ENCODE peak calls at places on chromosome 20, in ten cellular contexts. One of them, this sample, is unnamed.

GRCh38 chr20:63943007-63943807 is 13.0 kb downstream of the UCKL1 start:
- DNase-seq in A549: no peak
- DNase-seq in mammary epithelial cell: no peak
- DNase-seq in fibroblast of pulmonary artery: no peak
- DNase-seq in neural progenitor cell: no peak
- DNase-seq in breast epithelium: no peak
- DNase-seq in PC-9: no peak
- DNase-seq in WTC11: no peak
- DNase-seq in endothelial cell: no peak
- DNase-seq in epithelial cell of proximal tubule: no peak
- DNase-seq in this sample: no peak

GRCh38 chr20:12318043-12318442 is 400.4 kb downstream of the BTBD3 start:
- DNase-seq in epithelial cell of proximal tubule: no peak
- DNase-seq in WTC11: no peak
- DNase-seq in PC-9: no peak
- DNase-seq in neural progenitor cell: peak
- DNase-seq in A549: no peak
- DNase-seq in endothelial cell: no peak
- DNase-seq in fibroblast of pulmonary artery: no peak
- DNase-seq in breast epithelium: no peak
- DNase-seq in mammary epithelial cell: no peak
- DNase-seq in this sample: no peak

GRCh38 chr20:25444556-25444955 is 37.1 kb downstream of the GINS1 start:
- DNase-seq in neural progenitor cell: no peak
- DNase-seq in PC-9: no peak
- DNase-seq in A549: no peak
- DNase-seq in mammary epithelial cell: no peak
- DNase-seq in WTC11: no peak
- DNase-seq in fibroblast of pulmonary artery: no peak
- DNase-seq in epithelial cell of proximal tubule: no peak
- DNase-seq in endothelial cell: no peak
- DNase-seq in breast epithelium: no peak
- DNase-seq in this sample: no peak

GRCh38 chr20:3677733-3678132 is 4.1 kb downstream of the ADAM33 start:
- DNase-seq in epithelial cell of proximal tubule: no peak
- DNase-seq in WTC11: no peak
- DNase-seq in fibroblast of pulmonary artery: peak
- DNase-seq in PC-9: no peak
- DNase-seq in mammary epithelial cell: no peak
- DNase-seq in A549: no peak
- DNase-seq in neural progenitor cell: no peak
- DNase-seq in breast epithelium: no peak
- DNase-seq in endothelial cell: no peak
- DNase-seq in this sample: no peak

GRCh38 chr20:18702736-18703135 is 110.8 kb upstream of the SCP2D1 start:
- DNase-seq in fibroblast of pulmonary artery: no peak
- DNase-seq in breast epithelium: no peak
- DNase-seq in WTC11: no peak
- DNase-seq in epithelial cell of proximal tubule: no peak
- DNase-seq in A549: no peak
- DNase-seq in PC-9: no peak
- DNase-seq in endothelial cell: no peak
- DNase-seq in mammary epithelial cell: peak
- DNase-seq in neural progenitor cell: no peak
- DNase-seq in this sample: no peak

GRCh38 chr20:21235346-21235712 is 67.8 kb upstream of the XRN2 start:
- DNase-seq in epithelial cell of proximal tubule: no peak
- DNase-seq in WTC11: no peak
- DNase-seq in A549: no peak
- DNase-seq in mammary epithelial cell: no peak
- DNase-seq in neural progenitor cell: peak
- DNase-seq in PC-9: no peak
- DNase-seq in fibroblast of pulmonary artery: no peak
- DNase-seq in endothelial cell: no peak
- DNase-seq in breast epithelium: no peak
- DNase-seq in this sample: no peak

GRCh38 chr20:45419188-45420091 is 3.5 kb downstream of the PIGT start:
- DNase-seq in A549: peak
- DNase-seq in epithelial cell of proximal tubule: peak
- DNase-seq in fibroblast of pulmonary artery: peak
- DNase-seq in mammary epithelial cell: peak
- DNase-seq in endothelial cell: no peak
- DNase-seq in breast epithelium: peak
- DNase-seq in neural progenitor cell: no peak
- DNase-seq in WTC11: no peak
- DNase-seq in PC-9: peak
- DNase-seq in this sample: no peak

GRCh38 chr20:8431538-8432434 is 299.7 kb downstream of the PLCB1 start:
- DNase-seq in epithelial cell of proximal tubule: no peak
- DNase-seq in PC-9: no peak
- DNase-seq in fibroblast of pulmonary artery: peak
- DNase-seq in breast epithelium: no peak
- DNase-seq in mammary epithelial cell: no peak
- DNase-seq in A549: no peak
- DNase-seq in neural progenitor cell: peak
- DNase-seq in WTC11: peak
- DNase-seq in endothelial cell: no peak
- DNase-seq in this sample: no peak

GRCh38 chr20:57946559-57947315 is 236.9 kb upstream of the PMEPA1 start:
- DNase-seq in fibroblast of pulmonary artery: no peak
- DNase-seq in endothelial cell: no peak
- DNase-seq in epithelial cell of proximal tubule: no peak
- DNase-seq in WTC11: no peak
- DNase-seq in PC-9: no peak
- DNase-seq in mammary epithelial cell: no peak
- DNase-seq in breast epithelium: no peak
- DNase-seq in neural progenitor cell: no peak
- DNase-seq in A549: no peak
- DNase-seq in this sample: no peak

GRCh38 chr20:32448306-32449056 is 90.3 kb downstream of the ASXL1 start:
- DNase-seq in fibroblast of pulmonary artery: no peak
- DNase-seq in A549: no peak
- DNase-seq in breast epithelium: no peak
- DNase-seq in epithelial cell of proximal tubule: no peak
- DNase-seq in neural progenitor cell: no peak
- DNase-seq in WTC11: peak
- DNase-seq in mammary epithelial cell: no peak
- DNase-seq in PC-9: no peak
- DNase-seq in endothelial cell: no peak
- DNase-seq in this sample: no peak

GRCh38 chr20:36268501-36269342 is 32.4 kb downstream of the AAR2 start:
- DNase-seq in epithelial cell of proximal tubule: no peak
- DNase-seq in breast epithelium: no peak
- DNase-seq in endothelial cell: no peak
- DNase-seq in neural progenitor cell: peak
- DNase-seq in WTC11: no peak
- DNase-seq in A549: no peak
- DNase-seq in fibroblast of pulmonary artery: no peak
- DNase-seq in PC-9: no peak
- DNase-seq in mammary epithelial cell: no peak
- DNase-seq in this sample: no peak

DNA sequence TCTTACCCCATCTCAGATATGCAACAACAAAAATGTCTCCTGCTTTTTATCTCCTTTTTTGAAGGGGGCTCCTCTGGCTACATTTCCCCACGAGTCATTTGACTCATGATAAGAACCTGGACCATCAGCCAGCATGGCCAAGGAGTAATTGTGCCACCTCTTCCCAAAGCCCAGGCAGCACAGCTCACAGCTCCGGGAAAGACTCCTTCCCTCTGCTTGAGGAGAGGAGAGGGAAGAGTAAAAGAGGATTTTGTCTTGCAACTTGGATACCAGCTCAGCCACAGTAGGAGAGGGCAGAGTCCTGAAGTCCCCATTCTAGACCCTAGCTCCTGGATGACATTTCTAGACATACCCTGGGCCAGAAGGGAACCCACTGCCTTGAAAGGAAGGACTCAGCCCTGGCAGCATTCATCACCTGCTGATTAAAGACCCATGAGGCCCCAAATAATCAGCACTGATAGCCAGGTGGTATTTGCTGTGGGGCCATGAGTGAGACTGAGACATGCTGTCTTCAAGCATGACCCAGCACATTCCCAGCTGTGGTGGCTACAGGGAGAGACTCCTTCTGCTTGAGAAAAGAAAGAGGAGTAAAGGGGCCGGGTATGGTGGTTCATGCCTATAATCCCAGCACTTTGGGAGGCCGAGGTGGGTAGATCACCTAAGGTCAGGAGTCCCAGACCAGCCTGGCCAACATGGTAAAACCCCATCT is 28.3 kb downstream of the NCOA6 start:
- DNase-seq in breast epithelium: no peak
- DNase-seq in A549: no peak
- DNase-seq in epithelial cell of proximal tubule: no peak
- DNase-seq in mammary epithelial cell: no peak
- DNase-seq in WTC11: no peak
- DNase-seq in endothelial cell: no peak
- DNase-seq in fibroblast of pulmonary artery: no peak
- DNase-seq in PC-9: no peak
- DNase-seq in neural progenitor cell: no peak
- DNase-seq in this sample: no peak
- TF ChIP-seq CTCF in breast epithelium: no peak
- TF ChIP-seq CTCF in A549: no peak
- TF ChIP-seq CTCF in epithelial cell of proximal tubule: no peak
- TF ChIP-seq CTCF in mammary epithelial cell: no peak
- TF ChIP-seq CTCF in WTC11: no peak
- TF ChIP-seq CTCF in endothelial cell: no peak
- TF ChIP-seq CTCF in fibroblast of pulmonary artery: no peak
- TF ChIP-seq CTCF in PC-9: no peak
- TF ChIP-seq CTCF in neural progenitor cell: no peak
- TF ChIP-seq CTCF in this sample: no peak

GRCh38 chr20:1474817-1475603 is 8.4 kb upstream of the NSFL1C start:
- DNase-seq in mammary epithelial cell: peak
- DNase-seq in A549: peak
- DNase-seq in fibroblast of pulmonary artery: no peak
- DNase-seq in endothelial cell: no peak
- DNase-seq in PC-9: peak
- DNase-seq in breast epithelium: no peak
- DNase-seq in WTC11: no peak
- DNase-seq in epithelial cell of proximal tubule: no peak
- DNase-seq in neural progenitor cell: no peak
- DNase-seq in this sample: no peak
- TF ChIP-seq CTCF in mammary epithelial cell: peak
- TF ChIP-seq CTCF in A549: peak
- TF ChIP-seq CTCF in fibroblast of pulmonary artery: no peak
- TF ChIP-seq CTCF in endothelial cell: no peak
- TF ChIP-seq CTCF in PC-9: peak
- TF ChIP-seq CTCF in breast epithelium: no peak
- TF ChIP-seq CTCF in WTC11: no peak
- TF ChIP-seq CTCF in epithelial cell of proximal tubule: peak
- TF ChIP-seq CTCF in neural progenitor cell: no peak
- TF ChIP-seq CTCF in this sample: no peak

DNA sequence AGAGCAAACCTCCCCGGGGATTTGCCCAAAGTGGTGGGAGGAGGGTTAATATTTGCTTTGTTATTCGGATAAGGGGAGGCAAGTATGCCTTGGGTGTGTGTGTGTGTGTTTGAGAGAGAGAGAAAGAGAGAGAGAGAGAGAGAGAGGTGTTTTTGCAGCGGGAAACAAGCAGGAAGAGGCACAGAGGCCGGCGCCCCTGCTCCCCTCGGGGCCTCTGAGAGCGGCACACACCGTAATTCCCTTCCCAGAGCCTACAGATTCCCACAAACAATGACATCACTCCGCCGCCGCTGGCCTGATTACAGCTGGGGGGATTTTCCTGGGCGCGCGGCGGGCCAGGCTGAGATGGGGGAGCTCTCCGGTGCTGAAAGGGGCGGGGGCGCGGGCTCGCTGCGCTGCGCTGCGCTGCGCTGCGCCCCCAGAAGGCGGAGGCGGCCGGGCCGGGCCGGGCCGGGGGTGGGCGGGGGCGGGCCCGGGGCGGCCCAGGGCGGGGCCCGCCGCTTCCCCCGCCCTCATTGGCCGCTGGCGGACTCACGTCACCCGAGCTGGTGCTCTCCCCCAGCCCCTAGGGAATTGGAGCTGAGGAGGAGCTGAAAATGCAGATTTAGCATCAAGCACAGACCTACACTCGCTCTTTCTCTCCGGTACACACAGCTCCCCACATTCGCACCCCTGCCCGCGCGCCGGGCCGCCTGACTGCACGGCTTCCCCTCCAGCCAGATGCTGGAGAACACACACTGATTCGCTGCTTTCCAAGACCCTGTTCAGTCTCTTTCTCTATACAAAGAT is at the start of gene PCSK2:
- DNase-seq in PC-9: no peak
- DNase-seq in fibroblast of pulmonary artery: peak
- DNase-seq in epithelial cell of proximal tubule: no peak
- DNase-seq in mammary epithelial cell: peak
- DNase-seq in breast epithelium: no peak
- DNase-seq in endothelial cell: peak
- DNase-seq in neural progenitor cell: peak
- DNase-seq in A549: peak
- DNase-seq in WTC11: peak
- DNase-seq in this sample: peak
- TF ChIP-seq CTCF in PC-9: no peak
- TF ChIP-seq CTCF in fibroblast of pulmonary artery: no peak
- TF ChIP-seq CTCF in epithelial cell of proximal tubule: no peak
- TF ChIP-seq CTCF in mammary epithelial cell: no peak
- TF ChIP-seq CTCF in breast epithelium: no peak
- TF ChIP-seq CTCF in endothelial cell: no peak
- TF ChIP-seq CTCF in neural progenitor cell: no peak
- TF ChIP-seq CTCF in A549: no peak
- TF ChIP-seq CTCF in WTC11: no peak
- TF ChIP-seq CTCF in this sample: peak

GRCh38 chr20:14757728-14758127 is 420.3 kb upstream of the FLRT3 start:
- DNase-seq in mammary epithelial cell: no peak
- DNase-seq in endothelial cell: no peak
- DNase-seq in WTC11: peak
- DNase-seq in neural progenitor cell: peak
- DNase-seq in A549: no peak
- DNase-seq in fibroblast of pulmonary artery: no peak
- DNase-seq in PC-9: no peak
- DNase-seq in epithelial cell of proximal tubule: no peak
- DNase-seq in breast epithelium: no peak
- DNase-seq in this sample: no peak

GRCh38 chr20:14764511-14765369 is 427.3 kb upstream of the FLRT3 start:
- DNase-seq in breast epithelium: peak
- DNase-seq in PC-9: peak
- DNase-seq in WTC11: no peak
- DNase-seq in neural progenitor cell: no peak
- DNase-seq in epithelial cell of proximal tubule: no peak
- DNase-seq in endothelial cell: no peak
- DNase-seq in fibroblast of pulmonary artery: no peak
- DNase-seq in mammary epithelial cell: no peak
- DNase-seq in A549: no peak
- DNase-seq in this sample: no peak

GRCh38 chr20:14765370-14765701 is 427.9 kb upstream of the FLRT3 start:
- DNase-seq in WTC11: no peak
- DNase-seq in neural progenitor cell: no peak
- DNase-seq in A549: no peak
- DNase-seq in mammary epithelial cell: no peak
- DNase-seq in endothelial cell: no peak
- DNase-seq in breast epithelium: no peak
- DNase-seq in PC-9: no peak
- DNase-seq in fibroblast of pulmonary artery: no peak
- DNase-seq in epithelial cell of proximal tubule: no peak
- DNase-seq in this sample: no peak

DNA sequence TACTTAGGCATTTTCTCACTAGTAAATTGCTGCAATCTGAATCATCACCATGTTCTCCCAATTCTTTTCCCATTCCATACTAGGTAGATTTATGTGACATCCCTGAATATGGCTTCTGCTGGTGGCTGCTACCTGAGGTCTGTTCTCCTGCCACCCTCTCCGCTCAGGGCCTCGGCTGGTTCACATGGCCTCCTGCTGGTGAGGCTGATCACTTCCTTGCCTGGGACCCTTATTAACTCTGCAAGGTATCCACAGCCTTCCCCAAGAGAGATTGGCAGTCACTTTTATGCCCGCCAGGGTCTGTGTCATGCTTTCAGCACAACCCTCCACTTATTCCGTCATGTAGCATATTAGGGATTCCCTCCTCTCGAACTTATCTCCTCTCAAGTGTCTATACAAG is 424.5 kb upstream of the FLRT3 start:
- DNase-seq in WTC11: no peak
- DNase-seq in A549: no peak
- DNase-seq in fibroblast of pulmonary artery: no peak
- DNase-seq in endothelial cell: no peak
- DNase-seq in PC-9: no peak
- DNase-seq in neural progenitor cell: no peak
- DNase-seq in breast epithelium: no peak
- DNase-seq in mammary epithelial cell: no peak
- DNase-seq in epithelial cell of proximal tubule: no peak
- DNase-seq in this sample: no peak
- TF ChIP-seq CTCF in WTC11: no peak
- TF ChIP-seq CTCF in A549: no peak
- TF ChIP-seq CTCF in fibroblast of pulmonary artery: no peak
- TF ChIP-seq CTCF in endothelial cell: no peak
- TF ChIP-seq CTCF in PC-9: no peak
- TF ChIP-seq CTCF in neural progenitor cell: no peak
- TF ChIP-seq CTCF in breast epithelium: no peak
- TF ChIP-seq CTCF in mammary epithelial cell: peak
- TF ChIP-seq CTCF in epithelial cell of proximal tubule: peak
- TF ChIP-seq CTCF in this sample: no peak